ENCODE peak calls at places on chromosomes 7 and 10, in eight cellular contexts. N is AG10803, E is brain microvascular endothelial cell, G is HFF-Myc, R is GM23338, F is esophagus squamous epithelium, K is PC-9, Y is AG04450. I is an unnamed sample.

GRCh38 chr10:122461367-122461728 is at the start of gene HTRA1:
- DNase-seq in N (peak; percentile 73), E (no peak), G (no peak), R (peak; percentile 79), F (no peak), K (no peak), Y (no peak), I (no peak)

GRCh38 chr10:112967200-112967599 is 17.2 kb downstream of the TCF7L2 start:
- DNase-seq in N (no peak), E (peak; percentile 29), G (no peak), R (no peak), F (no peak), K (no peak), Y (peak; percentile 63), I (no peak)

GRCh38 chr10:124722812-124723783 is 21.1 kb downstream of the FAM53B start:
- DNase-seq in N (no peak), E (no peak), G (no peak), R (no peak), F (no peak), K (no peak), Y (no peak), I (no peak)

GRCh38 chr7:30028749-30029635 is 780 bp downstream of the PLEKHA8 start:
- DNase-seq in N (peak; percentile 44), E (peak; percentile 31), G (no peak), R (peak; percentile 85), F (no peak), K (peak; percentile 55), Y (no peak), I (no peak)

GRCh38 chr10:20616918-20617801 is 280.0 kb downstream of the NEBL start:
- DNase-seq in N (no peak), E (no peak), G (no peak), R (no peak), F (no peak), K (no peak), Y (no peak), I (no peak)

GRCh38 chr7:100483728-100484635 is at the start of gene NYAP1:
- DNase-seq in N (no peak), E (no peak), G (no peak), R (peak; percentile 72), F (no peak), K (no peak), Y (no peak), I (no peak)

GRCh38 chr10:69569144-69569934 is 3.9 kb downstream of the NEUROG3 start:
- DNase-seq in N (no peak), E (no peak), G (no peak), R (peak; percentile 73), F (no peak), K (peak; percentile 18), Y (no peak), I (no peak)

GRCh38 chr7:86301301-86301700 is 342.4 kb upstream of the GRM3 start:
- DNase-seq in N (no peak), E (no peak), G (no peak), R (peak; percentile 59), F (no peak), K (no peak), Y (no peak), I (no peak)

GRCh38 chr10:125057158-125058001 is 103.0 kb downstream of the CTBP2 start:
- DNase-seq in N (peak; percentile 95), E (peak; percentile 83), G (peak; percentile 99), R (no peak), F (no peak), K (no peak), Y (peak; percentile 94), I (peak; percentile 63)

GRCh38 chr10:36256905-36257304 is 614.8 kb upstream of the FZD8 start:
- DNase-seq in N (peak; percentile 76), E (peak; percentile 76), G (no peak), R (no peak), F (no peak), K (no peak), Y (no peak), I (no peak)

GRCh38 chr10:14244147-14244546 is 86.6 kb downstream of the FRMD4A start:
- DNase-seq in N (no peak), E (no peak), G (no peak), R (peak; percentile 73), F (no peak), K (no peak), Y (no peak), I (no peak)

GRCh38 chr10:35234073-35234472 is 102.2 kb upstream of the CCNY start:
- DNase-seq in N (no peak), E (no peak), G (no peak), R (no peak), F (no peak), K (no peak), Y (no peak), I (no peak)

GRCh38 chr7:120089968-120090367 is 183.0 kb upstream of the KCND2 start:
- DNase-seq in N (peak; percentile 26), E (no peak), G (no peak), R (peak; percentile 4), F (no peak), K (no peak), Y (no peak), I (no peak)

GRCh38 chr10:106917452-106918055 is 247.0 kb downstream of the SORCS1 start:
- DNase-seq in N (no peak), E (no peak), G (no peak), R (no peak), F (no peak), K (no peak), Y (no peak), I (no peak)

GRCh38 chr10:132565516-132566209 is 28.1 kb downstream of the INPP5A start:
- DNase-seq in N (no peak), E (no peak), G (no peak), R (no peak), F (no peak), K (no peak), Y (no peak), I (no peak)

GRCh38 chr7:29809533-29810155 is 3.3 kb downstream of the WIPF3 start:
- DNase-seq in N (no peak), E (no peak), G (no peak), R (no peak), F (no peak), K (no peak), Y (no peak), I (no peak)

GRCh38 chr7:28077616-28078015 is 103.0 kb downstream of the JAZF1 start:
- DNase-seq in N (no peak), E (no peak), G (no peak), R (no peak), F (no peak), K (no peak), Y (no peak), I (no peak)

GRCh38 chr7:28075674-28076358 is 104.8 kb downstream of the JAZF1 start:
- DNase-seq in N (no peak), E (no peak), G (no peak), R (no peak), F (no peak), K (no peak), Y (no peak), I (no peak)

GRCh38 chr7:28078036-28078901 is 102.3 kb downstream of the JAZF1 start:
- DNase-seq in N (peak; percentile 66), E (peak; percentile 35), G (no peak), R (peak; percentile 62), F (no peak), K (no peak), Y (no peak), I (peak; percentile 33)

GRCh38 chr7:28072876-28073514 is 107.6 kb downstream of the JAZF1 start:
- DNase-seq in N (no peak), E (no peak), G (no peak), R (peak; percentile 33), F (no peak), K (no peak), Y (no peak), I (no peak)

GRCh38 chr7:28076421-28077163 is 104.0 kb downstream of the JAZF1 start:
- DNase-seq in N (peak; percentile 56), E (no peak), G (no peak), R (no peak), F (no peak), K (no peak), Y (no peak), I (no peak)
- H3K4me3 ChIP-seq in N (no peak overlapping the region), E (no peak overlapping the region), G (peak overlapping the region; percentile 10), R (no peak overlapping the region), F (no peak overlapping the region), K (no peak overlapping the region), Y (no peak overlapping the region), I (no peak overlapping the region)

GRCh38 chr7:958221-959200 is 4.0 kb upstream of the ADAP1 start:
- DNase-seq in N (no peak), E (no peak), G (no peak), R (peak; percentile 51), F (no peak), K (no peak), Y (no peak), I (no peak)
- TF ChIP-seq CTCF in N (no peak), E (no peak), G (no peak), R (peak; percentile 22), F (no peak), K (no peak), Y (no peak), I (no peak)

GRCh38 chr7:142279616-142280015 is 21.8 kb upstream of the PRSS58 start:
- DNase-seq in N (no peak), E (no peak), G (no peak), R (no peak), F (no peak), K (no peak), Y (no peak), I (no peak)
- H3K4me3 ChIP-seq in N (no peak overlapping the region), E (no peak overlapping the region), G (no peak overlapping the region), R (no peak overlapping the region), F (no peak overlapping the region), K (no peak overlapping the region), Y (no peak overlapping the region), I (no peak overlapping the region)

DNA sequence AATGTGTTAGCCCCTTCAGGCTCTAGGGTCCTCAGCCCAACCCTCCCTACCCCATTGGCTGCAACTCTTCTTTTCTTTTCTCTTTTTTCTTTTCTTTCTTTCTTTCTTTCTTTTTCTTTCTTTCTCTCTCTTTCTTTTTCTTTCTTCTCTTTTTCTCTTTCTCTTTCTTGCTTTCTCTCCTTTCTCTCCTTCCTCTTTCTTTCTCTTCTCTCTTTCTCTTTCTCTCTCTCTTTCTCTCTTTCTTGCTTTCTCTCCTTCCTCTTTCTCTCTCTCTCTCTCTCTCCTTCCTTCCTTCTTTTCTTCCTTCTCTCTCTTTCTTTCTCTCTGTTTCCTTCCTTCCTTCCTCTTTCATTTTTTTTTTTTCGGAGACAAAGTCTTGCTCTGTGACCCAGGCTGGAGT is 458.9 kb downstream of the TYW1 start:
- DNase-seq in N (no peak), E (no peak), G (no peak), R (no peak), F (no peak), K (no peak), Y (no peak), I (no peak)
- TF ChIP-seq CTCF in N (no peak), E (no peak), G (no peak), R (no peak), F (no peak), K (no peak), Y (no peak), I (no peak)